ENCODE peak calls at places on chromosomes 4 and X, in nine cellular contexts. One of them, this sample, is unnamed.

GRCh38 chrX:154540897-154541535 is 5.6 kb downstream of the G6PD start:
- DNase-seq in endothelial cell: no peak
- DNase-seq in thyroid gland: no peak
- DNase-seq in mucosa of descending colon: no peak
- DNase-seq in nephron progenitor cell: no peak
- DNase-seq in astrocyte of the spinal cord: no peak
- DNase-seq in kidney epithelial cell: no peak
- DNase-seq in ascending aorta: no peak
- DNase-seq in lower leg skin: no peak
- DNase-seq in this sample: no peak

GRCh38 chrX:102950908-102951866 is 14.1 kb downstream of the RAB40AL start:
- DNase-seq in endothelial cell: peak
- DNase-seq in thyroid gland: peak
- DNase-seq in mucosa of descending colon: peak
- DNase-seq in nephron progenitor cell: peak
- DNase-seq in astrocyte of the spinal cord: peak
- DNase-seq in kidney epithelial cell: no peak
- DNase-seq in ascending aorta: peak
- DNase-seq in lower leg skin: no peak
- DNase-seq in this sample: peak

GRCh38 chr4:83272900-83273299 is 11.7 kb downstream of the COQ2 start:
- DNase-seq in endothelial cell: no peak
- DNase-seq in thyroid gland: no peak
- DNase-seq in mucosa of descending colon: no peak
- DNase-seq in nephron progenitor cell: no peak
- DNase-seq in astrocyte of the spinal cord: no peak
- DNase-seq in kidney epithelial cell: no peak
- DNase-seq in ascending aorta: no peak
- DNase-seq in lower leg skin: no peak
- DNase-seq in this sample: no peak

GRCh38 chr4:119682080-119682479 is 53.5 kb upstream of the PDE5A start:
- DNase-seq in endothelial cell: no peak
- DNase-seq in thyroid gland: no peak
- DNase-seq in mucosa of descending colon: no peak
- DNase-seq in nephron progenitor cell: no peak
- DNase-seq in astrocyte of the spinal cord: no peak
- DNase-seq in kidney epithelial cell: no peak
- DNase-seq in ascending aorta: no peak
- DNase-seq in lower leg skin: no peak
- DNase-seq in this sample: no peak

GRCh38 chrX:5242091-5242790 is 986.4 kb downstream of the NLGN4X start:
- DNase-seq in endothelial cell: no peak
- DNase-seq in thyroid gland: no peak
- DNase-seq in mucosa of descending colon: no peak
- DNase-seq in nephron progenitor cell: no peak
- DNase-seq in astrocyte of the spinal cord: no peak
- DNase-seq in kidney epithelial cell: no peak
- DNase-seq in ascending aorta: no peak
- DNase-seq in lower leg skin: no peak
- DNase-seq in this sample: no peak

GRCh38 chrX:118644378-118644777 is 83.0 kb upstream of the IL13RA1 start:
- DNase-seq in endothelial cell: no peak
- DNase-seq in thyroid gland: no peak
- DNase-seq in mucosa of descending colon: no peak
- DNase-seq in nephron progenitor cell: no peak
- DNase-seq in astrocyte of the spinal cord: peak
- DNase-seq in kidney epithelial cell: peak
- DNase-seq in ascending aorta: no peak
- DNase-seq in lower leg skin: no peak
- DNase-seq in this sample: no peak

GRCh38 chr4:184950926-184951325 is 67.4 kb upstream of the HELT start:
- DNase-seq in endothelial cell: no peak
- DNase-seq in thyroid gland: no peak
- DNase-seq in mucosa of descending colon: no peak
- DNase-seq in nephron progenitor cell: no peak
- DNase-seq in astrocyte of the spinal cord: no peak
- DNase-seq in kidney epithelial cell: no peak
- DNase-seq in ascending aorta: no peak
- DNase-seq in lower leg skin: peak
- DNase-seq in this sample: no peak

GRCh38 chrX:19176901-19177630 is 54.8 kb upstream of the ADGRG2 start:
- DNase-seq in endothelial cell: no peak
- DNase-seq in thyroid gland: no peak
- DNase-seq in mucosa of descending colon: no peak
- DNase-seq in nephron progenitor cell: no peak
- DNase-seq in astrocyte of the spinal cord: no peak
- DNase-seq in kidney epithelial cell: no peak
- DNase-seq in ascending aorta: no peak
- DNase-seq in lower leg skin: no peak
- DNase-seq in this sample: no peak

DNA sequence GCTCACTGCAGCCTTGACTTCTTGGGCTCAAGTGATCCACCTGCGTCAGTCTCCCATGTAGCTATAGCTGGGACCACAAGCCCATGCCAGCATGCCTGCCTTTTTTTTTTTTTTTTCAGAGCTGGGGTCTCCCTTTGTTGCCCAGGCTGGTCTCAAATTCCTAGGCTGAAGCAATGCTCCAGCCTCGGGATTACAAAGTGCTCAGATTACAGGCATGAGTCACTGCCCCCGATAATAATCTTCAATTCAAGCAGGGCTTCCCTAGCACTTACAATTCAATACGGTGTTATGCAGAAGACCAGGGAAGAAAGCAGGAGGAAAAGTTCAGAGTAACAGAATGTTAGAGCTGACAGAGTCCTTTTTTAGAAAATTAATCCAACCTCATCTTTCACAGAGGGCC is 26.1 kb downstream of the OTOP1 start:
- DNase-seq in endothelial cell: no peak
- DNase-seq in thyroid gland: no peak
- DNase-seq in mucosa of descending colon: no peak
- DNase-seq in nephron progenitor cell: no peak
- DNase-seq in astrocyte of the spinal cord: no peak
- DNase-seq in kidney epithelial cell: no peak
- DNase-seq in ascending aorta: no peak
- DNase-seq in lower leg skin: no peak
- DNase-seq in this sample: no peak
- TF ChIP-seq CTCF in endothelial cell: no peak
- TF ChIP-seq CTCF in thyroid gland: no peak
- TF ChIP-seq CTCF in mucosa of descending colon: no peak
- TF ChIP-seq CTCF in nephron progenitor cell: no peak
- TF ChIP-seq CTCF in astrocyte of the spinal cord: no peak
- TF ChIP-seq CTCF in kidney epithelial cell: no peak
- TF ChIP-seq CTCF in ascending aorta: no peak
- TF ChIP-seq CTCF in lower leg skin: no peak
- TF ChIP-seq CTCF in this sample: no peak

GRCh38 chr4:73311428-73311827 is 52.8 kb upstream of the ANKRD17 start:
- DNase-seq in endothelial cell: no peak
- DNase-seq in thyroid gland: no peak
- DNase-seq in mucosa of descending colon: no peak
- DNase-seq in nephron progenitor cell: no peak
- DNase-seq in astrocyte of the spinal cord: peak
- DNase-seq in kidney epithelial cell: no peak
- DNase-seq in ascending aorta: no peak
- DNase-seq in lower leg skin: no peak
- DNase-seq in this sample: no peak
- TF ChIP-seq CTCF in endothelial cell: peak
- TF ChIP-seq CTCF in thyroid gland: no peak
- TF ChIP-seq CTCF in mucosa of descending colon: no peak
- TF ChIP-seq CTCF in nephron progenitor cell: peak
- TF ChIP-seq CTCF in astrocyte of the spinal cord: peak
- TF ChIP-seq CTCF in kidney epithelial cell: peak
- TF ChIP-seq CTCF in ascending aorta: no peak
- TF ChIP-seq CTCF in lower leg skin: no peak
- TF ChIP-seq CTCF in this sample: peak

GRCh38 chr4:15354358-15354757 is 73.5 kb upstream of the C1QTNF7 start:
- DNase-seq in endothelial cell: no peak
- DNase-seq in thyroid gland: no peak
- DNase-seq in mucosa of descending colon: no peak
- DNase-seq in nephron progenitor cell: no peak
- DNase-seq in astrocyte of the spinal cord: no peak
- DNase-seq in kidney epithelial cell: no peak
- DNase-seq in ascending aorta: no peak
- DNase-seq in lower leg skin: no peak
- DNase-seq in this sample: no peak
- TF ChIP-seq CTCF in endothelial cell: no peak
- TF ChIP-seq CTCF in thyroid gland: no peak
- TF ChIP-seq CTCF in mucosa of descending colon: no peak
- TF ChIP-seq CTCF in nephron progenitor cell: no peak
- TF ChIP-seq CTCF in astrocyte of the spinal cord: no peak
- TF ChIP-seq CTCF in kidney epithelial cell: no peak
- TF ChIP-seq CTCF in ascending aorta: no peak
- TF ChIP-seq CTCF in lower leg skin: no peak
- TF ChIP-seq CTCF in this sample: no peak

GRCh38 chr4:173707658-173708415 is 177.8 kb upstream of the HAND2 start:
- DNase-seq in endothelial cell: no peak
- DNase-seq in thyroid gland: no peak
- DNase-seq in mucosa of descending colon: no peak
- DNase-seq in nephron progenitor cell: no peak
- DNase-seq in astrocyte of the spinal cord: no peak
- DNase-seq in kidney epithelial cell: no peak
- DNase-seq in ascending aorta: no peak
- DNase-seq in lower leg skin: no peak
- DNase-seq in this sample: no peak
- TF ChIP-seq CTCF in endothelial cell: no peak
- TF ChIP-seq CTCF in thyroid gland: no peak
- TF ChIP-seq CTCF in mucosa of descending colon: no peak
- TF ChIP-seq CTCF in nephron progenitor cell: no peak
- TF ChIP-seq CTCF in astrocyte of the spinal cord: no peak
- TF ChIP-seq CTCF in kidney epithelial cell: no peak
- TF ChIP-seq CTCF in ascending aorta: no peak
- TF ChIP-seq CTCF in lower leg skin: no peak
- TF ChIP-seq CTCF in this sample: no peak

GRCh38 chr4:165355900-165356300 is 22.9 kb upstream of the CPE start:
- DNase-seq in endothelial cell: peak
- DNase-seq in thyroid gland: peak
- DNase-seq in mucosa of descending colon: no peak
- DNase-seq in nephron progenitor cell: peak
- DNase-seq in astrocyte of the spinal cord: peak
- DNase-seq in kidney epithelial cell: no peak
- DNase-seq in ascending aorta: no peak
- DNase-seq in lower leg skin: no peak
- DNase-seq in this sample: no peak
- TF ChIP-seq CTCF in endothelial cell: no peak
- TF ChIP-seq CTCF in thyroid gland: peak
- TF ChIP-seq CTCF in mucosa of descending colon: no peak
- TF ChIP-seq CTCF in nephron progenitor cell: peak
- TF ChIP-seq CTCF in astrocyte of the spinal cord: peak
- TF ChIP-seq CTCF in kidney epithelial cell: peak
- TF ChIP-seq CTCF in ascending aorta: peak
- TF ChIP-seq CTCF in lower leg skin: no peak
- TF ChIP-seq CTCF in this sample: peak

DNA sequence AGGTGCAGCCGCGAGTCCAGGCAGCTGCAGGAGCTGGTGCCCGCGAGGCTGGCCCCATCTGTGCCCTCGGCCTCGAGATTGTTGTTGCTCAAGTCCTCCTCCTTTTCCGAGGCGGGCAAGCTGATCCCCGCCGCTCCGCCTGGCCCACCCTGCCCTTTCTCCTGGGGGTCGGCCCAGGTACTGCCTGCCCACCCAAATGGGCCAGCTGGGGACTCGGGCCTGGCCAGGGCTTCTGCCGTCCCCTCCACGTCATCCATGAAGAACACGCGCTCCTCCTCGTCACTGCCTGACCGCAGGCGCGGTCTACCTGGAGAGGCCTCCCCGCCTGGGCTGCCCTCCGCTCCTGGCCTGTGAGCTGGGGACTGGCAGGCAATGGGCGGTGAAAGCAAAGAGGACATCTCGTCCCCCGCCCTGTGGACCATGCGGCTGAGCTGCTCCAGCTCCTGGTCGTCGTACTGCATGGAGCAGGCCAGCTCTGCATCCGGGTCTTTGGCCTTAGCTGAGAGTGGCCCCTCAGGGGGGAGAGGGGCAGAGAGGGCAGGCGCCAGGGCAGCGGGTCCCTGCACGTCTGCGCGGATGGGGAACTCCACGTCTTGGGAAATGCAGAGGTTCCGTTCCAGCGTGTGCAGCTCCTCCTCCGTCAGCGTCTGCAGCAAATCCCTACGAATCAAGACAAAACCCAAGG is 43.1 kb upstream of the MXD4 start:
- DNase-seq in endothelial cell: no peak
- DNase-seq in thyroid gland: no peak
- DNase-seq in mucosa of descending colon: peak
- DNase-seq in nephron progenitor cell: no peak
- DNase-seq in astrocyte of the spinal cord: no peak
- DNase-seq in kidney epithelial cell: no peak
- DNase-seq in ascending aorta: no peak
- DNase-seq in lower leg skin: no peak
- DNase-seq in this sample: no peak
- TF ChIP-seq CTCF in endothelial cell: no peak
- TF ChIP-seq CTCF in thyroid gland: no peak
- TF ChIP-seq CTCF in mucosa of descending colon: no peak
- TF ChIP-seq CTCF in nephron progenitor cell: no peak
- TF ChIP-seq CTCF in astrocyte of the spinal cord: no peak
- TF ChIP-seq CTCF in kidney epithelial cell: no peak
- TF ChIP-seq CTCF in ascending aorta: no peak
- TF ChIP-seq CTCF in lower leg skin: no peak
- TF ChIP-seq CTCF in this sample: no peak

GRCh38 chr4:37797923-37798322 is 28.6 kb upstream of the PGM2 start:
- DNase-seq in endothelial cell: no peak
- DNase-seq in thyroid gland: no peak
- DNase-seq in mucosa of descending colon: no peak
- DNase-seq in nephron progenitor cell: no peak
- DNase-seq in astrocyte of the spinal cord: no peak
- DNase-seq in kidney epithelial cell: no peak
- DNase-seq in ascending aorta: no peak
- DNase-seq in lower leg skin: no peak
- DNase-seq in this sample: no peak

GRCh38 chr4:37795796-37796195 is 30.7 kb upstream of the PGM2 start:
- DNase-seq in endothelial cell: no peak
- DNase-seq in thyroid gland: no peak
- DNase-seq in mucosa of descending colon: no peak
- DNase-seq in nephron progenitor cell: no peak
- DNase-seq in astrocyte of the spinal cord: no peak
- DNase-seq in kidney epithelial cell: no peak
- DNase-seq in ascending aorta: no peak
- DNase-seq in lower leg skin: no peak
- DNase-seq in this sample: no peak

GRCh38 chr4:37794046-37794445 is 32.4 kb upstream of the PGM2 start:
- DNase-seq in endothelial cell: no peak
- DNase-seq in thyroid gland: no peak
- DNase-seq in mucosa of descending colon: no peak
- DNase-seq in nephron progenitor cell: no peak
- DNase-seq in astrocyte of the spinal cord: no peak
- DNase-seq in kidney epithelial cell: no peak
- DNase-seq in ascending aorta: no peak
- DNase-seq in lower leg skin: no peak
- DNase-seq in this sample: no peak

GRCh38 chr4:37792241-37792640 is 34.2 kb upstream of the PGM2 start:
- DNase-seq in endothelial cell: no peak
- DNase-seq in thyroid gland: no peak
- DNase-seq in mucosa of descending colon: no peak
- DNase-seq in nephron progenitor cell: no peak
- DNase-seq in astrocyte of the spinal cord: no peak
- DNase-seq in kidney epithelial cell: no peak
- DNase-seq in ascending aorta: no peak
- DNase-seq in lower leg skin: no peak
- DNase-seq in this sample: no peak

GRCh38 chr4:37793562-37793961 is 32.9 kb upstream of the PGM2 start:
- DNase-seq in endothelial cell: no peak
- DNase-seq in thyroid gland: peak
- DNase-seq in mucosa of descending colon: no peak
- DNase-seq in nephron progenitor cell: no peak
- DNase-seq in astrocyte of the spinal cord: peak
- DNase-seq in kidney epithelial cell: no peak
- DNase-seq in ascending aorta: no peak
- DNase-seq in lower leg skin: no peak
- DNase-seq in this sample: no peak
- TF ChIP-seq CTCF in endothelial cell: no peak
- TF ChIP-seq CTCF in thyroid gland: peak
- TF ChIP-seq CTCF in mucosa of descending colon: no peak
- TF ChIP-seq CTCF in nephron progenitor cell: no peak
- TF ChIP-seq CTCF in astrocyte of the spinal cord: peak
- TF ChIP-seq CTCF in kidney epithelial cell: peak
- TF ChIP-seq CTCF in ascending aorta: no peak
- TF ChIP-seq CTCF in lower leg skin: no peak
- TF ChIP-seq CTCF in this sample: peak

This sample was measured in progenitor cell of endocrine pancreas.